ENCODE peak calls at places on chromosome 13, in eight cellular contexts. O is C1 segment of cervical spinal cord; X is activated CD4-positive, CD25-positive, alpha-beta regulatory T cell treated with anti-CD3 and anti-CD28 coated beads, Interleukin-2, amount 50 U/mL, for 72 hours; C is NB4; K is WTC11; A is memory B cell; R is NCI-H1092; T is hypothalamus. F is an unnamed sample.

GRCh38 chr13:112065867-112066623 is 904 bp upstream of the SOX1 start:
- DNase-seq in X (no peak), C (no peak), T (no peak), O (no peak), K (peak; percentile 66), R (no peak), A (no peak), F (no peak)

GRCh38 chr13:113119166-113119821 is 3.3 kb upstream of the F10 start:
- DNase-seq in A (no peak), X (peak; percentile 17), T (no peak), O (no peak), R (no peak), C (no peak), K (no peak), F (no peak)

GRCh38 chr13:37175996-37176395 is 70.5 kb upstream of the CSNK1A1L start:
- DNase-seq in A (no peak), C (no peak), K (no peak), X (no peak), R (no peak), O (no peak), T (no peak), F (no peak)

GRCh38 chr13:32804673-32805260 is 211.5 kb upstream of the KL start:
- DNase-seq in O (no peak), R (no peak), K (no peak), C (no peak), A (no peak), X (no peak), T (no peak), F (peak; percentile 31)

GRCh38 chr13:33865945-33866344 is 48.0 kb downstream of the RFC3 start:
- DNase-seq in C (no peak), R (no peak), X (no peak), O (no peak), A (peak; percentile 3), T (no peak), K (no peak), F (no peak)

GRCh38 chr13:51608857-51609406 is 24.7 kb downstream of the WDFY2 start:
- DNase-seq in X (no peak), R (no peak), T (no peak), A (no peak), C (no peak), O (no peak), K (no peak), F (no peak)

GRCh38 chr13:40665754-40666057 is 735 bp downstream of the FOXO1 start:
- DNase-seq in X (no peak), A (peak; percentile 41), R (no peak), C (peak; percentile 54), O (no peak), K (peak; percentile 21), T (no peak), F (peak; percentile 37)

GRCh38 chr13:111515648-111516047 is 195.2 kb downstream of the TEX29 start:
- DNase-seq in A (no peak), O (no peak), T (no peak), K (no peak), X (no peak), C (no peak), R (no peak), F (no peak)

GRCh38 chr13:94596575-94596971 is 621 bp upstream of the TGDS start:
- DNase-seq in A (no peak), K (peak; percentile 30), X (no peak), C (no peak), R (no peak), T (no peak), O (no peak), F (no peak)

F was measured in Daoy.